ENCODE peak calls at places on chromosomes 4 and X, in seven cellular contexts. C is CD4-positive, CD25-positive, alpha-beta regulatory T cell; A is mucosa of descending colon; V is CD4-positive, alpha-beta memory T cell; I is tibial artery; L is transverse colon; W is upper lobe of left lung. E is an unnamed sample. For H3K4me1, the result is how much of the 10 kb centered on the place peaks cover.

GRCh38 chr4:54659213-54660144 is 1.7 kb downstream of the KIT start:
- DNase-seq in C (no peak), A (no peak), V (no peak), I (no peak), L (no peak), W (no peak), E (peak)

GRCh38 chr4:84691170-84691691 is 108.3 kb downstream of the CDS1 start:
- DNase-seq in C (no peak), A (no peak), V (no peak), I (no peak), L (no peak), W (no peak), E (no peak)

GRCh38 chr4:7298601-7299000 is 106.3 kb downstream of the SORCS2 start:
- DNase-seq in C (no peak), A (no peak), V (no peak), I (no peak), L (no peak), W (no peak), E (no peak)

GRCh38 chr4:141255016-141255415 is 34.3 kb downstream of the ZNF330 start:
- DNase-seq in C (no peak), A (no peak), V (no peak), I (no peak), L (no peak), W (no peak), E (no peak)

GRCh38 chr4:36111180-36111579 is 133.1 kb downstream of the ARAP2 start:
- DNase-seq in C (no peak), A (no peak), V (no peak), I (no peak), L (no peak), W (no peak), E (no peak)

GRCh38 chrX:114077773-114078172 is 506.1 kb upstream of the HTR2C start:
- DNase-seq in C (no peak), A (no peak), V (no peak), I (no peak), L (no peak), W (no peak), E (no peak)

GRCh38 chr4:101593666-101594065 is 196.9 kb upstream of the BANK1 start:
- DNase-seq in C (no peak), A (no peak), V (no peak), I (no peak), L (no peak), W (no peak), E (no peak)

GRCh38 chrX:28966335-28966734 is 379.1 kb downstream of the IL1RAPL1 start:
- DNase-seq in C (no peak), A (no peak), V (no peak), I (no peak), L (no peak), W (no peak), E (no peak)

GRCh38 chrX:143429831-143430230 is 87.4 kb downstream of the SPANXN3 start:
- DNase-seq in C (no peak), A (no peak), V (no peak), I (no peak), L (no peak), W (no peak), E (no peak)

GRCh38 chrX:101659601-101660063 is at the start of gene ARMCX2:
- DNase-seq in C (no peak), A (no peak), V (no peak), I (peak), L (peak), W (peak), E (no peak)

GRCh38 chrX:24314019-24314635 is at the start of gene SUPT20HL2:
- DNase-seq in C (no peak), A (no peak), V (no peak), I (no peak), L (no peak), W (peak), E (no peak)

GRCh38 chrX:127888767-127889166 is 163.4 kb downstream of the ACTRT1 start:
- DNase-seq in C (no peak), A (no peak), V (no peak), I (no peak), L (no peak), W (no peak), E (no peak)

GRCh38 chr4:33961751-33962150 is 2282.6 kb downstream of the ARAP2 start:
- DNase-seq in C (no peak), A (no peak), V (no peak), I (no peak), L (no peak), W (no peak), E (no peak)

GRCh38 chr4:136737066-136737465 is 795.2 kb downstream of the PCDH18 start:
- DNase-seq in C (no peak), A (no peak), V (no peak), I (no peak), L (no peak), W (no peak), E (no peak)

GRCh38 chr4:3747582-3747906 is 18.6 kb upstream of the ADRA2C start:
- DNase-seq in C (no peak), A (no peak), V (no peak), I (no peak), L (no peak), W (peak), E (peak)

GRCh38 chrX:152895724-152896420 is 2.0 kb upstream of the ZNF185 start:
- DNase-seq in C (no peak), A (peak), V (no peak), I (no peak), L (peak), W (no peak), E (no peak)

GRCh38 chrX:129706395-129707072 is 32.2 kb upstream of the XPNPEP2 start:
- DNase-seq in C (no peak), A (no peak), V (no peak), I (peak), L (no peak), W (peak), E (no peak)

GRCh38 chrX:38214551-38214950 is 6.1 kb downstream of the SRPX start:
- DNase-seq in C (no peak), A (no peak), V (no peak), I (no peak), L (no peak), W (no peak), E (no peak)

GRCh38 chrX:24151513-24151912 is 2.0 kb downstream of the ZFX start:
- DNase-seq in C (no peak), A (no peak), V (no peak), I (no peak), L (no peak), W (no peak), E (peak)

GRCh38 chr4:16969696-16970135 is 71.3 kb upstream of the LDB2 start:
- DNase-seq in C (no peak), A (no peak), V (no peak), I (peak), L (peak), W (no peak), E (no peak)

GRCh38 chr4:139950568-139950967 is 203.4 kb downstream of the MAML3 start:
- DNase-seq in C (no peak), A (no peak), V (no peak), I (no peak), L (no peak), W (no peak), E (no peak)

GRCh38 chr4:8310306-8310705 is 40.8 kb downstream of the HTRA3 start:
- DNase-seq in C (no peak), A (no peak), V (no peak), I (peak), L (no peak), W (no peak), E (no peak)

GRCh38 chrX:10633722-10634121 is 13.3 kb upstream of the MID1 start:
- DNase-seq in C (no peak), A (no peak), V (no peak), I (no peak), L (no peak), W (no peak), E (peak)

GRCh38 chrX:96002401-96002800 is 682.2 kb upstream of the DIAPH2 start:
- DNase-seq in C (no peak), A (no peak), V (no peak), I (no peak), L (no peak), W (no peak), E (no peak)

GRCh38 chrX:69066966-69067525 is 98.2 kb downstream of the PJA1 start:
- DNase-seq in C (no peak), A (no peak), V (no peak), I (no peak), L (no peak), W (no peak), E (no peak)

GRCh38 chr4:41428941-41429669 is 108.9 kb upstream of the LIMCH1 start:
- DNase-seq in C (no peak), A (no peak), V (no peak), I (no peak), L (no peak), W (no peak), E (no peak)

GRCh38 chr4:1511441-1512041 is 105.3 kb upstream of the NKX1-1 start:
- DNase-seq in C (peak), A (peak), V (peak), I (no peak), L (no peak), W (peak), E (peak)

GRCh38 chr4:13907255-13907751 is 279.8 kb upstream of the BOD1L1 start:
- DNase-seq in C (no peak), A (no peak), V (no peak), I (no peak), L (no peak), W (no peak), E (no peak)

DNA sequence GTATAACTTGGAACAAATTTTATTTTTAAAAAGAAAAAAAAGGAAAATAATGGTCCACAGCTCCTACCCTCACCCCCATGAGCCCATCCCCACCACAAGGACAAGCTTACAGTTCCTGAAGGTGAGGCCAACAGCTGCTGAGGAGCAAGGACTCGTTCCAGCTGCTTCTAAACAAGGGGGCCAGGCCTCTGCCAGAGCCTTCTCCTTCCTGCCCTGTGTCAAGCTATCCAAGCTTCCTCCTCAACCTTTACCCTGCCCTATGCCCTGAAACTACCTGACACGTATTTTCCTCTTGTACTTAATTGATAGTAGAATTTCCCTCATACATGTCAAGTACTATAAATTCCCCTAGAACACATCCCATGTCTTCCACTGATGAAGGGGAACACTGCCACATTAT is 8.8 kb downstream of the SH3D19 start:
- DNase-seq in C (no peak), A (no peak), V (no peak), I (no peak), L (peak), W (no peak), E (no peak)
- H3K4me1 ChIP-seq in C (under half), A (under half), V (under half), I (under half), L (half or more), W (under half), E (under half)

DNA sequence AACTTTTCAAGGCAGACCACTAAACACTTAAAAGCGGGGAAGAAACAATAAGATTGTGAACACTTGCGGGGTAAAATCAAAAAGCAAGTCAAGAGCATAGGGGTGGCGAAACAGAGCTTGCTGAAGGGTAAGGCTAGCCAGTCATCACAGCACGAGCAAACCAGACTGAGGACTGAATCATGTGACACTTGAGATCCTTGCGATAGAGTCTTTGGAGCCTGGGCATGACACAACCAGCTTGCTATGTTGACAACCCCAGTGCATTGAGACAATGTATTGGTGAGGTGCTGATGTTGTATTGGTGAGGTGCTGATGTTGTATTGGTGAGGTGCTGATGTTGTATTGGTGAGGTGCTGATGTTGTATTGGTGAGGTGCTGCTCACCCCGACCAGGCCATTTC is 72.3 kb downstream of the SLIT2 start:
- DNase-seq in C (no peak), A (no peak), V (no peak), I (no peak), L (no peak), W (no peak), E (no peak)
- H3K4me1 ChIP-seq in C (under half), A (under half), V (under half), I (under half), L (under half), W (under half), E (half or more)

DNA sequence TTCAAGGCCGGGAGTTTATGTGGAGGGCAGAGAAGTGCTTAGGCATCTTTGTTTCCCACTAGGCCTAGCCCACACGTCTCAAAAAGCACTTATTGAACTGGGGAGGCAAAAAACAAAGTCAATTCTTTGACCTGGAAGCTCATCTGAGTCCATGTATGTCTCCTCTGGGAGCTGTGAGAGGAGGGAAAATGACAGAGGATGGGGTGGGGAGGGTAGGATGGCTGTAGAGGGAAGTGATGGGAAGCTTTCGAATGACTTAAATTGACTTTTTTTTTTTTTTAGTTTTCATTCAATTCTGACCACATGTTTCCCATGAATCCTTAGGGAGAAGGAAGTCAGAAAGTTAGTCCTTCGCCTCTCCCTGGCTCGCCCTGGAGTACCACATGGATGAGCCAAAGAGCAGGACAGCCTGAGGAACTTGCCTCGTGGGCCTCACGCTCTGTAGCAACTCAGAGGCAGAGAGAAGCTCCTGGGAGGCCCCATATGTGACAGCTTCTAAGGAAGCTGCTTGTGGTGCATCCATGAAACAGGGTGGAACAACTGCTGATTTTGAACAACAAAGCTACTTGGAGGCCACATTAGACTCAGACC is 45.0 kb downstream of the NHSL2 start:
- DNase-seq in C (no peak), A (no peak), V (no peak), I (no peak), L (no peak), W (no peak), E (no peak)
- H3K4me1 ChIP-seq in C (under half), A (under half), V (under half), I (under half), L (under half), W (under half), E (under half)

GRCh38 chr4:77963005-77963404 is 94.1 kb upstream of the FRAS1 start:
- DNase-seq in C (no peak), A (no peak), V (no peak), I (no peak), L (no peak), W (no peak), E (no peak)
- H3K4me1 ChIP-seq in C (under half), A (under half), V (under half), I (under half), L (under half), W (under half), E (under half)

DNA sequence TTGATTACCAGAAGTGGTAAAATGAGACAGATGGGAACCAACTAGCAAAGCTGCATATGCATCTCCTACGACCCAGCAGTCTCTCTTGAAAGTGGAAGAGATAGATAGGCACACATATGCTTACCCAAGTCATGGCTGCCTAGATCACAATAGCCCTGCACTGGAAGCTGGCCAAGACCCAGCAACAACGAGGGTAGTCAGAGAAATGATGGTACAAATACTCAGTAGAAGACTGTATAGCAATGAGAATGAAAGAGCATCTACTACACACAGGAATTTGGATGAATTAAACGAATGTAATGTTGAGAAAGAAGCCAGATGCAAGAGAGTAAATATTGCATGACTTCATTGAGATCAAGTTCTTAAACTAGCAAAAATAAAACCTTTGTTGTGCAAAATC is 100.3 kb upstream of the FAT1 start:
- DNase-seq in C (no peak), A (no peak), V (no peak), I (no peak), L (no peak), W (no peak), E (no peak)
- H3K4me1 ChIP-seq in C (under half), A (under half), V (under half), I (under half), L (under half), W (under half), E (under half)

DNA sequence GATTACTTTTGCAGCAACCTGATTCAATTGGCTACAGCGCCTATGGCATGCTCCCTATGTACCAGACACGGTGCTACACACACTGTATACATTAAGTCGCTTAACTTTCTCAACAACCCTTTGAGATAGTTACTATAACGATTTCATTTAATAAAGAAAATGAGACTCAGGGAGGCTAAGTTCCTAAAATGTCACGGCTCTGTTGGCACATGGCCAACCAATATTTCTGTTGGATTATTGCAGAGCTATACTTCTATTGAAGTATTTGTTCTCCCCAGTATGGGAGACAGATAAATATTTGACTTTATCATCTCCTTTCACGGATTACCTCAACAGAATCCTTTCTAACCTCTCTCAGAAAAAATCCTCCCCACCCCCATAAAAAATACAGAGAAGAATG is 25.3 kb downstream of the CLNK start:
- DNase-seq in C (no peak), A (no peak), V (no peak), I (no peak), L (no peak), W (no peak), E (no peak)
- H3K4me1 ChIP-seq in C (under half), A (under half), V (under half), I (under half), L (under half), W (under half), E (under half)

DNA sequence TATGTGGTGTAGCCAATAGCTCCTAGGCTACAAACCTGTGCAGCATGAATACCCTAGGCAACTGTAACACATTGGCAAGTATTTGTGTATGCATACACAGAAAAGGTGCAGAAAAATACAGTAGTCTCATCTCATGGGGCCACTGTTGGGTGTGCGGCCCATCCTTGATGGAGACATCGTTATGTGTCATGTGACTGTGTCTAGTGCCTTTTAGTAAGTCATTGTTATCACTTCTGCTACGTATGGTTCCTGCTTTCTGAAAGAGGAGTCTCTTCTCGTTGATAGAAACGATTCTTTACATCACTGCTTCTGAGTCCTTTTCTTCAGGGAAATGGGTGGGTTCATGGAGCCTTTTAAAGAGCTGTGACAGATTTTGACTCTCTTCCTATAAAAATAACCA is 10.4 kb upstream of the STK32B start:
- DNase-seq in C (no peak), A (no peak), V (no peak), I (no peak), L (no peak), W (no peak), E (no peak)
- H3K4me1 ChIP-seq in C (under half), A (under half), V (under half), I (under half), L (under half), W (under half), E (under half)

E was measured in HAP-1.